ENCODE peak calls at places on chromosomes 13 and 19, in ten cellular contexts. A is cardiac fibroblast; C is neural crest cell; J is astrocyte of the spinal cord; E is endothelial cell; G is AG09319; L is transverse colon; U is CD8-positive, alpha-beta T cell; T is WTC11; O is BJ. F is an unnamed sample.

GRCh38 chr13:23986619-23987018 is 89.3 kb upstream of the C1QTNF9B start:
- DNase-seq in A (peak), C (no peak), J (peak), E (no peak), G (peak), L (no peak), U (no peak), T (no peak), O (peak), F (no peak)

GRCh38 chr13:22061806-22062391 is 391.0 kb downstream of the FGF9 start:
- DNase-seq in A (no peak), C (no peak), J (no peak), E (no peak), G (no peak), L (no peak), U (peak), T (no peak), O (no peak), F (no peak)

GRCh38 chr19:289651-290538 is 1.3 kb downstream of the PLPP2 start:
- DNase-seq in A (peak), C (no peak), J (peak), E (no peak), G (no peak), L (peak), U (peak), T (peak), O (no peak), F (no peak)

GRCh38 chr19:16368385-16369305 is 44.0 kb downstream of the KLF2 start:
- DNase-seq in A (no peak), C (no peak), J (no peak), E (no peak), G (no peak), L (no peak), U (peak), T (no peak), O (no peak), F (no peak)

GRCh38 chr19:11338569-11339253 is 746 bp downstream of the RAB3D start:
- DNase-seq in A (no peak), C (no peak), J (no peak), E (no peak), G (no peak), L (no peak), U (no peak), T (no peak), O (no peak), F (no peak)

GRCh38 chr13:110369400-110369799 is 62.3 kb downstream of the COL4A2 start:
- DNase-seq in A (no peak), C (no peak), J (no peak), E (no peak), G (no peak), L (no peak), U (no peak), T (no peak), O (no peak), F (no peak)

GRCh38 chr13:43227721-43228120 is 204.3 kb downstream of the DNAJC15 start:
- DNase-seq in A (peak), C (no peak), J (no peak), E (no peak), G (no peak), L (no peak), U (no peak), T (no peak), O (no peak), F (no peak)

GRCh38 chr19:52336976-52337375 is 933 bp downstream of the ZNF610 start:
- DNase-seq in A (peak), C (no peak), J (no peak), E (peak), G (no peak), L (no peak), U (no peak), T (no peak), O (no peak), F (peak)

GRCh38 chr13:79943633-79944032 is 397.3 kb downstream of the SPRY2 start:
- DNase-seq in A (peak), C (no peak), J (no peak), E (no peak), G (no peak), L (no peak), U (no peak), T (no peak), O (no peak), F (no peak)

GRCh38 chr13:24313449-24313848 is 4.1 kb downstream of the C1QTNF9 start:
- DNase-seq in A (peak), C (no peak), J (no peak), E (no peak), G (no peak), L (no peak), U (no peak), T (no peak), O (no peak), F (no peak)

GRCh38 chr13:79725841-79726240 is 244.9 kb downstream of the NDFIP2 start:
- DNase-seq in A (no peak), C (no peak), J (no peak), E (no peak), G (no peak), L (no peak), U (no peak), T (no peak), O (no peak), F (no peak)

GRCh38 chr13:40059540-40060232 is 404.2 kb downstream of the COG6 start:
- DNase-seq in A (peak), C (no peak), J (no peak), E (no peak), G (no peak), L (no peak), U (no peak), T (no peak), O (no peak), F (no peak)

GRCh38 chr19:46067691-46068090 is 26.9 kb upstream of the IGFL4 start:
- DNase-seq in A (no peak), C (no peak), J (no peak), E (no peak), G (no peak), L (no peak), U (no peak), T (no peak), O (no peak), F (no peak)

GRCh38 chr13:113532156-113532806 is 41.8 kb upstream of the DCUN1D2 start:
- DNase-seq in A (peak), C (no peak), J (peak), E (no peak), G (no peak), L (no peak), U (no peak), T (peak), O (no peak), F (no peak)

GRCh38 chr19:1577929-1578618 is 9.9 kb upstream of the MEX3D start:
- DNase-seq in A (no peak), C (no peak), J (no peak), E (no peak), G (no peak), L (no peak), U (no peak), T (no peak), O (no peak), F (no peak)

GRCh38 chr13:99981115-99982020 is at the start of gene ZIC2:
- DNase-seq in A (no peak), C (no peak), J (peak), E (peak), G (no peak), L (no peak), U (no peak), T (peak), O (no peak), F (peak)

GRCh38 chr19:48815870-48816501 is 5.2 kb upstream of the BCAT2 start:
- DNase-seq in A (peak), C (no peak), J (no peak), E (no peak), G (no peak), L (no peak), U (no peak), T (no peak), O (no peak), F (no peak)

GRCh38 chr19:45419396-45419795 is 4.3 kb downstream of the ERCC1 start:
- DNase-seq in A (no peak), C (no peak), J (no peak), E (no peak), G (no peak), L (peak), U (no peak), T (no peak), O (no peak), F (no peak)

GRCh38 chr13:110363009-110363408 is 55.9 kb downstream of the COL4A2 start:
- DNase-seq in A (no peak), C (no peak), J (no peak), E (peak), G (no peak), L (no peak), U (no peak), T (peak), O (no peak), F (no peak)

GRCh38 chr19:54029930-54030490 is 33.7 kb downstream of the VSTM1 start:
- DNase-seq in A (peak), C (peak), J (peak), E (peak), G (peak), L (peak), U (peak), T (peak), O (no peak), F (peak)

GRCh38 chr13:109968876-109969577 is 182.6 kb upstream of the IRS2 start:
- DNase-seq in A (peak), C (no peak), J (no peak), E (no peak), G (no peak), L (no peak), U (no peak), T (no peak), O (no peak), F (no peak)

GRCh38 chr19:36152061-36152885 is at the start of gene COX7A1:
- DNase-seq in A (peak), C (no peak), J (peak), E (no peak), G (no peak), L (peak), U (no peak), T (no peak), O (no peak), F (peak)

GRCh38 chr13:107493271-107493670 is 722.1 kb downstream of the LIG4 start:
- DNase-seq in A (no peak), C (no peak), J (no peak), E (no peak), G (no peak), L (no peak), U (no peak), T (no peak), O (no peak), F (no peak)

GRCh38 chr19:34793562-34793961 is 20.5 kb upstream of the ZNF599 start:
- DNase-seq in A (no peak), C (no peak), J (no peak), E (no peak), G (no peak), L (no peak), U (no peak), T (no peak), O (no peak), F (no peak)

GRCh38 chr13:48930933-48931332 is 44.8 kb upstream of the FNDC3A start:
- DNase-seq in A (no peak), C (no peak), J (no peak), E (no peak), G (no peak), L (no peak), U (no peak), T (no peak), O (no peak), F (no peak)

GRCh38 chr19:899363-900301 is 6.3 kb downstream of the RNU6-9 start:
- DNase-seq in A (no peak), C (no peak), J (no peak), E (no peak), G (no peak), L (no peak), U (no peak), T (no peak), O (no peak), F (no peak)

GRCh38 chr13:24228852-24229458 is 68.4 kb downstream of the SPATA13 start:
- DNase-seq in A (peak), C (no peak), J (peak), E (peak), G (peak), L (no peak), U (peak), T (peak), O (no peak), F (no peak)

GRCh38 chr13:30388401-30389283 is 33.7 kb upstream of the UBE2L5 start:
- DNase-seq in A (no peak), C (no peak), J (no peak), E (peak), G (no peak), L (no peak), U (no peak), T (no peak), O (no peak), F (no peak)

DNA sequence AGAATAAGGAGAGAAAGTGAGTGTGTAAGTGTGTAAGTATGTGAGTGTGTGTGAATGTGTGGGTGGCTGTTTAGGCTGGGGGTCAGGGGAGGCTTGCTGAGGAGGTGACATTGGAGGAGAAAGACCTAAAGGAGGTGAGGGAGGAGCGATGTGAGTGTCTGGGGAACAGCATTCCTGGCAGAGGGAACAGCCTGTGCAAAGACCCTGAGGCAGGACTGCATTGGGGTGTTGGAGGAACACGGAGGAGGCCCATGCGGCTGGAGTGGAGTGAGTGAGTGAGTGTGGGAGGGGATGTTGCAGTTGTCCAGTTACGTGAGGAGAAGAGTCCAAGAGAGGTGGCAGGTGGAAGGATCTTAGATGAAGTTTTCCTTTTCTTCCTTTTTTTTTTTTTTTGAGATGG is 31.8 kb downstream of the NFILZ start:
- DNase-seq in A (no peak), C (no peak), J (no peak), E (no peak), G (no peak), L (no peak), U (no peak), T (no peak), O (no peak), F (no peak)
- TF ChIP-seq CTCF in A (no peak), C (no peak), J (no peak), E (no peak), G (no peak), L (no peak), U (no peak), T (no peak), O (no peak), F (no peak)

GRCh38 chr19:39919976-39920375 is 14.5 kb downstream of the FCGBP start:
- DNase-seq in A (no peak), C (no peak), J (no peak), E (no peak), G (no peak), L (no peak), U (no peak), T (no peak), O (no peak), F (no peak)
- TF ChIP-seq CTCF in A (no peak), C (no peak), J (no peak), E (no peak), G (no peak), L (no peak), U (no peak), T (no peak), O (no peak), F (no peak)

GRCh38 chr19:15299568-15300409 is 32.5 kb downstream of the BRD4 start:
- DNase-seq in A (peak), C (no peak), J (peak), E (no peak), G (no peak), L (no peak), U (no peak), T (no peak), O (peak), F (no peak)

GRCh38 chr19:15296841-15297415 is 35.4 kb downstream of the BRD4 start:
- DNase-seq in A (no peak), C (no peak), J (no peak), E (no peak), G (no peak), L (no peak), U (peak), T (no peak), O (no peak), F (no peak)

GRCh38 chr19:15298847-15299567 is 33.3 kb downstream of the BRD4 start:
- DNase-seq in A (no peak), C (no peak), J (no peak), E (no peak), G (no peak), L (no peak), U (no peak), T (no peak), O (no peak), F (no peak)

GRCh38 chr19:15296353-15296752 is 36.0 kb downstream of the BRD4 start:
- DNase-seq in A (no peak), C (no peak), J (no peak), E (no peak), G (no peak), L (no peak), U (no peak), T (no peak), O (no peak), F (no peak)

GRCh38 chr19:15297416-15298224 is 34.7 kb downstream of the BRD4 start:
- DNase-seq in A (peak), C (no peak), J (peak), E (no peak), G (peak), L (peak), U (peak), T (peak), O (peak), F (no peak)
- TF ChIP-seq CTCF in A (peak), C (no peak), J (peak), E (no peak), G (peak), L (no peak), U (no peak), T (no peak), O (peak), F (no peak)

DNA sequence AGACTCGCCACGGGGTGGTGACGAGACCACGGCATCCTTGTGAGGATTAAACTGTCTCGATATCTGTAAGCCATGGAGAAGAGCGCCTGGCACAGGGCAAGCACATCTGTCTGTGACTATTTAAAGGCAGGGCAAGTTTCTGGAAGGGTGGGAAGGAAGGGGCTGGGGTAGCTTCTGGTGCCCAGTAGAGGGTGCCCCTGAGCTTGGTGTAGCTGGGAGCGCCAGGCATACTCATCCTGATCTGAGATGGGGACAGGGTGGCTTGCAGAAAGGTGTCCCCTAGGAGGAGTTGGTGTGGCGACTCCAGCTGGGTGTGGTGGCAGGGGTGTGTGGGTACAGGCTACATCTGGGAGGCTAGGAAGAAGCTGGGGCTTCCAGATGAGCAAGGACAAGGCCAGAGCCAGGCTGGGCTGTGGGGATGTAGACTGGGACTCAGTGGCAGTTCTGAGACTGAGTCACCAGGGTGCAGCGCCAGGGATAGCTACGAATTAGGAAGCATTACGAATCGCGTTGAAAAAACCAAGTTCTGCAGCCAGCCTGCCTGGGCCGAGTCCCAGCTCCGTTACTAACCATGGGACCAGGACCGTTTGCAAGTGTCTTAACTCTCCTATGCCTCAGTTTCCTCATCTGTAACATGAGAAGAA is 23.1 kb upstream of the ASPDH start:
- DNase-seq in A (no peak), C (no peak), J (no peak), E (no peak), G (no peak), L (no peak), U (no peak), T (no peak), O (no peak), F (no peak)
- TF ChIP-seq CTCF in A (no peak), C (no peak), J (no peak), E (no peak), G (no peak), L (no peak), U (no peak), T (no peak), O (peak), F (no peak)

DNA sequence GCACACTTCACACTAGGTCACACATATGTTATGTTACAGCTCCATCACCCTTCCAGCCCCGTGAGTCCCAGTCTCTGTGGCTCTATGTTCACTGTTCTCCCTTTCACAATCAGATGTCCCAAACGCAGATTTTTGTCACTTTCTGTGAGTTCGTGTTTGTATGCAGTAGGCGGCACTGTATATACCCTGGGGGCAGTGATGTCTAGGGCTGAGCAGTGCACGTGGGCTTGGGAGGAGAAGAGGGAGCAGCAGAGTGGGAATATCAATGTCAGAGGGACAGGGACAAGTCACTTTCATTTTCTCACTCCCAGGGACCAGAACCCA is 22.0 kb downstream of the PSG1 start:
- DNase-seq in A (no peak), C (no peak), J (no peak), E (no peak), G (no peak), L (no peak), U (no peak), T (no peak), O (no peak), F (no peak)
- TF ChIP-seq CTCF in A (no peak), C (no peak), J (no peak), E (peak), G (no peak), L (no peak), U (peak), T (peak), O (no peak), F (no peak)

GRCh38 chr19:17688853-17689595 is 870 bp upstream of the UNC13A start:
- DNase-seq in A (no peak), C (no peak), J (no peak), E (no peak), G (no peak), L (no peak), U (no peak), T (peak), O (no peak), F (no peak)
- TF ChIP-seq CTCF in A (no peak), C (no peak), J (no peak), E (no peak), G (no peak), L (no peak), U (no peak), T (no peak), O (no peak), F (no peak)

GRCh38 chr13:45823583-45823982 is 28.0 kb downstream of the SIAH3 start:
- DNase-seq in A (no peak), C (no peak), J (no peak), E (no peak), G (no peak), L (no peak), U (no peak), T (no peak), O (no peak), F (no peak)

GRCh38 chr13:45820106-45820838 is 31.3 kb downstream of the SIAH3 start:
- DNase-seq in A (no peak), C (no peak), J (no peak), E (no peak), G (no peak), L (no peak), U (no peak), T (no peak), O (no peak), F (no peak)

GRCh38 chr13:45821861-45822260 is 29.7 kb downstream of the SIAH3 start:
- DNase-seq in A (no peak), C (no peak), J (no peak), E (no peak), G (no peak), L (no peak), U (no peak), T (no peak), O (no peak), F (no peak)

GRCh38 chr13:45812599-45813372 is 38.8 kb downstream of the SIAH3 start:
- DNase-seq in A (no peak), C (no peak), J (no peak), E (peak), G (no peak), L (no peak), U (no peak), T (no peak), O (no peak), F (no peak)

GRCh38 chr13:45817833-45818232 is 33.7 kb downstream of the SIAH3 start:
- DNase-seq in A (no peak), C (no peak), J (no peak), E (no peak), G (no peak), L (no peak), U (no peak), T (no peak), O (no peak), F (no peak)
- TF ChIP-seq CTCF in A (no peak), C (no peak), J (peak), E (no peak), G (no peak), L (no peak), U (no peak), T (no peak), O (no peak), F (no peak)

GRCh38 chr19:56547535-56547934 is 8.8 kb downstream of the ZFP28 start:
- DNase-seq in A (no peak), C (no peak), J (no peak), E (no peak), G (no peak), L (no peak), U (no peak), T (peak), O (no peak), F (no peak)
- TF ChIP-seq CTCF in A (peak), C (no peak), J (peak), E (no peak), G (no peak), L (no peak), U (no peak), T (peak), O (no peak), F (no peak)

GRCh38 chr19:7366701-7367420 is 18.1 kb downstream of the ARHGEF18 start:
- DNase-seq in A (peak), C (no peak), J (peak), E (no peak), G (no peak), L (no peak), U (no peak), T (no peak), O (no peak), F (no peak)
- TF ChIP-seq CTCF in A (peak), C (peak), J (peak), E (peak), G (peak), L (no peak), U (peak), T (peak), O (peak), F (peak)